ENCODE peak calls at places on chromosome 12, in nine cellular contexts. One of them, this sample, is unnamed.

GRCh38 chr12:45458854-45459807 is 243.2 kb downstream of the ANO6 start:
- DNase-seq in coronary artery: no peak
- DNase-seq in left ventricle myocardium inferior: no peak
- DNase-seq in lower lobe of right lung: no peak
- DNase-seq in IMR-90: peak
- DNase-seq in AG04450: no peak
- DNase-seq in RWPE1: no peak
- DNase-seq in PC-9: no peak
- DNase-seq in HCT116: no peak
- DNase-seq in this sample: no peak

GRCh38 chr12:26317942-26318565 is 122.7 kb downstream of the SSPN start:
- DNase-seq in coronary artery: no peak
- DNase-seq in left ventricle myocardium inferior: no peak
- DNase-seq in lower lobe of right lung: no peak
- DNase-seq in IMR-90: peak
- DNase-seq in AG04450: no peak
- DNase-seq in RWPE1: peak
- DNase-seq in PC-9: peak
- DNase-seq in HCT116: peak
- DNase-seq in this sample: no peak

GRCh38 chr12:82673698-82674097 is 13.0 kb upstream of the TMTC2 start:
- DNase-seq in coronary artery: no peak
- DNase-seq in left ventricle myocardium inferior: no peak
- DNase-seq in lower lobe of right lung: no peak
- DNase-seq in IMR-90: no peak
- DNase-seq in AG04450: no peak
- DNase-seq in RWPE1: no peak
- DNase-seq in PC-9: no peak
- DNase-seq in HCT116: no peak
- DNase-seq in this sample: no peak

GRCh38 chr12:53983580-53984572 is 1.1 kb upstream of the HOXC10 start:
- DNase-seq in coronary artery: no peak
- DNase-seq in left ventricle myocardium inferior: no peak
- DNase-seq in lower lobe of right lung: no peak
- DNase-seq in IMR-90: no peak
- DNase-seq in AG04450: no peak
- DNase-seq in RWPE1: no peak
- DNase-seq in PC-9: no peak
- DNase-seq in HCT116: no peak
- DNase-seq in this sample: no peak

GRCh38 chr12:104181313-104181712 is 34.3 kb upstream of the TXNRD1 start:
- DNase-seq in coronary artery: no peak
- DNase-seq in left ventricle myocardium inferior: no peak
- DNase-seq in lower lobe of right lung: no peak
- DNase-seq in IMR-90: peak
- DNase-seq in AG04450: no peak
- DNase-seq in RWPE1: no peak
- DNase-seq in PC-9: no peak
- DNase-seq in HCT116: no peak
- DNase-seq in this sample: peak

GRCh38 chr12:67911293-67911637 is 78.0 kb upstream of the IFNG-AS1 start:
- DNase-seq in coronary artery: no peak
- DNase-seq in left ventricle myocardium inferior: peak
- DNase-seq in lower lobe of right lung: no peak
- DNase-seq in IMR-90: peak
- DNase-seq in AG04450: no peak
- DNase-seq in RWPE1: no peak
- DNase-seq in PC-9: no peak
- DNase-seq in HCT116: no peak
- DNase-seq in this sample: peak

GRCh38 chr12:104305349-104305748 is 1.8 kb downstream of the EID3 start:
- DNase-seq in coronary artery: no peak
- DNase-seq in left ventricle myocardium inferior: no peak
- DNase-seq in lower lobe of right lung: no peak
- DNase-seq in IMR-90: no peak
- DNase-seq in AG04450: no peak
- DNase-seq in RWPE1: no peak
- DNase-seq in PC-9: no peak
- DNase-seq in HCT116: no peak
- DNase-seq in this sample: no peak

GRCh38 chr12:41189395-41190251 is 1.5 kb downstream of the PDZRN4 start:
- DNase-seq in coronary artery: no peak
- DNase-seq in left ventricle myocardium inferior: no peak
- DNase-seq in lower lobe of right lung: no peak
- DNase-seq in IMR-90: no peak
- DNase-seq in AG04450: no peak
- DNase-seq in RWPE1: no peak
- DNase-seq in PC-9: no peak
- DNase-seq in HCT116: no peak
- DNase-seq in this sample: no peak

GRCh38 chr12:123122649-123123048 is 28.2 kb downstream of the PITPNM2 start:
- DNase-seq in coronary artery: no peak
- DNase-seq in left ventricle myocardium inferior: no peak
- DNase-seq in lower lobe of right lung: no peak
- DNase-seq in IMR-90: no peak
- DNase-seq in AG04450: no peak
- DNase-seq in RWPE1: no peak
- DNase-seq in PC-9: no peak
- DNase-seq in HCT116: no peak
- DNase-seq in this sample: no peak

GRCh38 chr12:123129651-123130050 is 21.2 kb downstream of the PITPNM2 start:
- DNase-seq in coronary artery: no peak
- DNase-seq in left ventricle myocardium inferior: no peak
- DNase-seq in lower lobe of right lung: no peak
- DNase-seq in IMR-90: no peak
- DNase-seq in AG04450: no peak
- DNase-seq in RWPE1: no peak
- DNase-seq in PC-9: no peak
- DNase-seq in HCT116: no peak
- DNase-seq in this sample: no peak

GRCh38 chr12:123121670-123122069 is 29.2 kb downstream of the PITPNM2 start:
- DNase-seq in coronary artery: no peak
- DNase-seq in left ventricle myocardium inferior: no peak
- DNase-seq in lower lobe of right lung: no peak
- DNase-seq in IMR-90: no peak
- DNase-seq in AG04450: no peak
- DNase-seq in RWPE1: no peak
- DNase-seq in PC-9: no peak
- DNase-seq in HCT116: no peak
- DNase-seq in this sample: no peak

GRCh38 chr12:123131291-123131831 is 19.5 kb downstream of the PITPNM2 start:
- DNase-seq in coronary artery: no peak
- DNase-seq in left ventricle myocardium inferior: no peak
- DNase-seq in lower lobe of right lung: no peak
- DNase-seq in IMR-90: no peak
- DNase-seq in AG04450: no peak
- DNase-seq in RWPE1: no peak
- DNase-seq in PC-9: no peak
- DNase-seq in HCT116: no peak
- DNase-seq in this sample: no peak

DNA sequence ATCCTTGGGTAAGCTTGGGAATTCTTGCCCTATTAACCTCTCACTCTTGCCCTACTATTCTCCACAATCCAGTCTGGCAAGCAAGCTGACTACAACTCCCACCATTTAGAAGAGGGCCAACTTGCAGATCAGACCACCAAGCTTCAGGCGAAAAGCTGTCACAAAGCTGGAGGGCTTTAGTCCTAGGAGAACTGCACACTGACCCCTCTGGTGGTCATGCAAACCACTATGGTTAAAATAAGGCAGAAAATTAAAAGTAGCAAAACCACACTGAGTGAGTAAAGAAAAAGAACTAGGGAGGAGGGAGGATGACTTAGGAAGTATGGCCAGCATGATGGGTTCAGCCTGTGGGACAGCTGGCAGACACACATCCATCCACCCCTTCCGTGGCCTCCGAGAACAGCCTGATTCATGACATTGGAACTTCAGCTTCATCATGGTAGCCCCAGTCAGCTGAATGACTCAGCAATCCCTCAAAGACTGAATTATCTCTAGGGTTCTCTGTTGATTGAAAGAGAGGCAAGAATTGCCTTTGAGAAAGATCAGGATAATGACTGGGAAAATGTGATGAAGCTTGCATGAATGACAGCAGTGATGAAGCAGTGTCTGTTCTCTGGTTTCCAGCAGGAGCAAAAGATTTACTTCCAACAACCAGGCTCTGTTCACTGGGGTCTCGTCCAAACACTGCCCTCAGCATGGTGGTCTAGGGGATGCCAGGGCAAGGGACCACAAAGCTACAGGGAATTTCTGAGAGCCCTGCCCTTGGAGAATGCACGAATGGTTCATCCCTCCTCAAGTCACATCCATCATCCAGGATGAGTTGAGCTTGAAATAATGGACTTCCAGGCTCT is 24.4 kb downstream of the PITPNM2 start:
- DNase-seq in coronary artery: no peak
- DNase-seq in left ventricle myocardium inferior: no peak
- DNase-seq in lower lobe of right lung: no peak
- DNase-seq in IMR-90: peak
- DNase-seq in AG04450: peak
- DNase-seq in RWPE1: peak
- DNase-seq in PC-9: peak
- DNase-seq in HCT116: peak
- DNase-seq in this sample: no peak
- TF ChIP-seq CTCF in coronary artery: no peak
- TF ChIP-seq CTCF in left ventricle myocardium inferior: no peak
- TF ChIP-seq CTCF in lower lobe of right lung: no peak
- TF ChIP-seq CTCF in IMR-90: peak
- TF ChIP-seq CTCF in AG04450: peak
- TF ChIP-seq CTCF in RWPE1: no peak
- TF ChIP-seq CTCF in PC-9: no peak
- TF ChIP-seq CTCF in HCT116: peak
- TF ChIP-seq CTCF in this sample: no peak

DNA sequence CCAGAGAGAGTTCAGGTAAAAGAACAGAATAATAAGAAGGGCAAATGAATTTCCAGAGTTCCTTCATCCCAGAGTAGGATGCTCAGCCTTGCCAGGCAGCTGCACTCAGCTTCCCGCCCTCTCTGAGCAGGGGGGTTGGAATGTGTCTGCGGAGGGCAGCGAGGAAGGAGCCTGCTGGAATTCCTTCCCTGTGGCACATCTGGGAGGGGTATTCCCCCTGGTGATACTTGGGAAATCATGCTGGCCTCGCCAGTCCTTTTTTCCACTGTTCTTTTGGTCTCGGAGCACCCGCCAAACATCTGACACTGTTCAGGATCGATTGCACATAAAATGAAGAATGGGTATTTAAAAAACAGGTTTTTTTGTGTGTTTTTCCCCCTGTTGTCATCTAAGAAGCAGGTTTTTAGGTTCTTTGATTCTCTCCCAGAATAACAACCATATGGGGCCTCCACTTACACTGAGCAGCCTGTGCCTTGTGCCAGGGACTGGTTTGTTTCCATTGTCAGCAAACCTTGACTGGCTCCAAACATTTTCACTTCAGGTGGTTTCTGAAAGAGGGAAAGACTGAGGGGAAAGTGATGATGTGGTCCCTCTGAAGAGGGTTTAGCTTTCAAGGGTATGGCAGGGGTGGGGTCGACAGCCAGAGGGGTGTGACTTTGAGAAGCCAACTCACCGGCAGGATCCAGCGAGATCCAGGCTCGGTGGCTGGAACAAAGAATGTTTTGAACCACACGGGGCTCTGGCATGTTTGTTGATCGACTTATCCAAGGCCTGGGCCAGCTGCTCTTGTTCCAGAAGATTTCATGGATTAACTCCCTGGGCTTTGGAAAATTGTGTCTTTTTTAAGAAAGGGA is 215.1 kb downstream of the CACNA1C start:
- DNase-seq in coronary artery: peak
- DNase-seq in left ventricle myocardium inferior: no peak
- DNase-seq in lower lobe of right lung: no peak
- DNase-seq in IMR-90: peak
- DNase-seq in AG04450: no peak
- DNase-seq in RWPE1: no peak
- DNase-seq in PC-9: no peak
- DNase-seq in HCT116: no peak
- DNase-seq in this sample: no peak
- H3K27ac ChIP-seq in coronary artery: peak
- H3K27ac ChIP-seq in left ventricle myocardium inferior: peak
- H3K27ac ChIP-seq in lower lobe of right lung: no peak
- H3K27ac ChIP-seq in IMR-90: peak
- H3K27ac ChIP-seq in AG04450: peak
- H3K27ac ChIP-seq in RWPE1: peak
- H3K27ac ChIP-seq in PC-9: no peak
- H3K27ac ChIP-seq in HCT116: no peak
- H3K27ac ChIP-seq in this sample: no peak

GRCh38 chr12:30989754-30990153 is 63.2 kb downstream of the TSPAN11 start:
- DNase-seq in coronary artery: no peak
- DNase-seq in left ventricle myocardium inferior: peak
- DNase-seq in lower lobe of right lung: no peak
- DNase-seq in IMR-90: no peak
- DNase-seq in AG04450: no peak
- DNase-seq in RWPE1: no peak
- DNase-seq in PC-9: peak
- DNase-seq in HCT116: no peak
- DNase-seq in this sample: peak
- TF ChIP-seq CTCF in coronary artery: no peak
- TF ChIP-seq CTCF in left ventricle myocardium inferior: peak
- TF ChIP-seq CTCF in lower lobe of right lung: no peak
- TF ChIP-seq CTCF in IMR-90: no peak
- TF ChIP-seq CTCF in AG04450: peak
- TF ChIP-seq CTCF in RWPE1: no peak
- TF ChIP-seq CTCF in PC-9: peak
- TF ChIP-seq CTCF in HCT116: peak
- TF ChIP-seq CTCF in this sample: no peak

GRCh38 chr12:6231359-6232268 is 31.4 kb downstream of the CD9 start:
- DNase-seq in coronary artery: no peak
- DNase-seq in left ventricle myocardium inferior: no peak
- DNase-seq in lower lobe of right lung: no peak
- DNase-seq in IMR-90: no peak
- DNase-seq in AG04450: no peak
- DNase-seq in RWPE1: no peak
- DNase-seq in PC-9: peak
- DNase-seq in HCT116: no peak
- DNase-seq in this sample: no peak

GRCh38 chr12:6234906-6235305 is 34.7 kb downstream of the CD9 start:
- DNase-seq in coronary artery: no peak
- DNase-seq in left ventricle myocardium inferior: no peak
- DNase-seq in lower lobe of right lung: no peak
- DNase-seq in IMR-90: no peak
- DNase-seq in AG04450: no peak
- DNase-seq in RWPE1: no peak
- DNase-seq in PC-9: no peak
- DNase-seq in HCT116: no peak
- DNase-seq in this sample: no peak

GRCh38 chr12:6235499-6235898 is 35.3 kb downstream of the CD9 start:
- DNase-seq in coronary artery: no peak
- DNase-seq in left ventricle myocardium inferior: no peak
- DNase-seq in lower lobe of right lung: peak
- DNase-seq in IMR-90: no peak
- DNase-seq in AG04450: no peak
- DNase-seq in RWPE1: no peak
- DNase-seq in PC-9: peak
- DNase-seq in HCT116: no peak
- DNase-seq in this sample: peak

GRCh38 chr12:6234214-6234613 is 34.0 kb downstream of the CD9 start:
- DNase-seq in coronary artery: no peak
- DNase-seq in left ventricle myocardium inferior: no peak
- DNase-seq in lower lobe of right lung: no peak
- DNase-seq in IMR-90: peak
- DNase-seq in AG04450: no peak
- DNase-seq in RWPE1: no peak
- DNase-seq in PC-9: no peak
- DNase-seq in HCT116: no peak
- DNase-seq in this sample: no peak

DNA sequence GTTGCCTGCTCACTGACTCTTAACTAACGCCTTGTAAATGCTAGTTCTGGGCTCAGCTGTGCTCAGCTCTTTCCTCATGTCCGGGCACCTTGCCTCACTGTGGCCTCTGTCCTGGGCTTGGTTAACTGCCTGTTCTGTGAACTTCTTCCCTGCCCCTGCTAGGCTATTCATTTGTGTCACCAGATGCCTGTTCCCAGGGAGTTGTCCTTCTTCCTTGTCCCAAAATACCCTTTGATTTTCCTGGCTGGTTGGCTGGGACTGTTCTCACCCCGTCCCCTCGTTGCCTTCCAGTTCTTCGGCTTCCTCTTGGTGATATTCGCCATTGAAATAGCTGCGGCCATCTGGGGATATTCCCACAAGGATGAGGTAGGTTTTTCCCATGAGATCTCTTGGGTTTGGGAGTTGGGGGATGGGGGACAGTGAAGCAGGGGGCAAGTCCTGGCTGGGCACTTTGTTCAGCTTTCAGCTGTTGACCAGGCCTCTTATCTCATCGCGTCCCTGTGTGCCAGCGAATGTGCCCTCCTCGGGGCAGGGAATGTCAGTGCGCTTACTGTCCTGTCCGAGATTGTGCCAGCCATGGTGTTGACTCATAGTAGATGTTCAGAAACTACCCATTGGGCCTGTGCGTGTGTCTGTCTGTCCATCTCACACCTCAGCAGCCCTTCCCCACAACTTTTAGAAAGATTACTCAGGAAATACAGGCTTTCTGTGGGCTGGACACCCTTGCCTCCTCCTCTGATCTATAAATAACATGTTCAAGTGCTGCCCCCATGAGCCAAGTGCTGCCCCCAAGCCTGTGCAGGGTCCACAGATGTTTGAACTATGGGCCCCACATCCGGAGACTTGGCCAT is 33.1 kb downstream of the CD9 start:
- DNase-seq in coronary artery: no peak
- DNase-seq in left ventricle myocardium inferior: no peak
- DNase-seq in lower lobe of right lung: no peak
- DNase-seq in IMR-90: no peak
- DNase-seq in AG04450: no peak
- DNase-seq in RWPE1: no peak
- DNase-seq in PC-9: no peak
- DNase-seq in HCT116: no peak
- DNase-seq in this sample: no peak
- H3K27ac ChIP-seq in coronary artery: peak
- H3K27ac ChIP-seq in left ventricle myocardium inferior: peak
- H3K27ac ChIP-seq in lower lobe of right lung: peak
- H3K27ac ChIP-seq in IMR-90: no peak
- H3K27ac ChIP-seq in AG04450: no peak
- H3K27ac ChIP-seq in RWPE1: peak
- H3K27ac ChIP-seq in PC-9: no peak
- H3K27ac ChIP-seq in HCT116: no peak
- H3K27ac ChIP-seq in this sample: peak